ENCODE peak calls at places on chromosomes 1 and 21, in eight cellular contexts. K is ELR, E is NCI-H2029 treated with DMSO at 0.1 percent for 48 hours, L is erythroblast, T is amniotic epithelial cell, H is Karpas-422, B is NCI-H774, Z is posterior cingulate gyrus. M is an unnamed sample.

GRCh38 chr1:147201786-147202185 is 23.4 kb downstream of the FMO5 start:
- DNase-seq in K (no peak), E (no peak), L (no peak), T (no peak), H (no peak), B (no peak), Z (no peak), M (no peak)

GRCh38 chr21:17451364-17451869 is 61.4 kb upstream of the CXADR start:
- DNase-seq in K (peak; percentile 77), E (no peak), L (no peak), T (peak; percentile 82), H (no peak), B (no peak), Z (no peak), M (peak; percentile 58)

GRCh38 chr1:163315773-163316374 is 5.9 kb upstream of the NUF2 start:
- DNase-seq in K (peak; percentile 72), E (no peak), L (peak; percentile 57), T (peak; percentile 42), H (peak; percentile 83), B (peak; percentile 31), Z (no peak), M (peak; percentile 64)

GRCh38 chr1:229563701-229564100 is 5.2 kb upstream of the ABCB10 start:
- DNase-seq in K (no peak), E (peak; percentile 16), L (no peak), T (peak; percentile 45), H (no peak), B (no peak), Z (no peak), M (peak; percentile 74)

GRCh38 chr1:92481598-92482403 is 4.9 kb downstream of the GFI1 start:
- DNase-seq in K (peak; percentile 36), E (no peak), L (no peak), T (no peak), H (peak; percentile 36), B (no peak), Z (no peak), M (no peak)

GRCh38 chr1:65958561-65959350 is 166.1 kb downstream of the PDE4B start:
- DNase-seq in K (peak; percentile 70), E (peak; percentile 37), L (peak; percentile 40), T (peak; percentile 57), H (peak; percentile 85), B (peak; percentile 64), Z (no peak), M (peak; percentile 56)

GRCh38 chr1:181383695-181384094 is 99.6 kb upstream of the CACNA1E start:
- DNase-seq in K (no peak), E (no peak), L (no peak), T (no peak), H (no peak), B (no peak), Z (no peak), M (no peak)

GRCh38 chr1:18670267-18670910 is 39.7 kb downstream of the PAX7 start:
- DNase-seq in K (no peak), E (no peak), L (no peak), T (no peak), H (no peak), B (no peak), Z (no peak), M (no peak)

GRCh38 chr1:170993717-170994116 is 58.4 kb downstream of the MROH9 start:
- DNase-seq in K (no peak), E (no peak), L (no peak), T (no peak), H (no peak), B (no peak), Z (no peak), M (no peak)

GRCh38 chr1:170340259-170340658 is 191.7 kb upstream of the GORAB start:
- DNase-seq in K (no peak), E (no peak), L (no peak), T (peak; percentile 1), H (no peak), B (no peak), Z (no peak), M (peak; percentile 38)

GRCh38 chr1:79232831-79233230 is 226.3 kb upstream of the ADGRL4 start:
- DNase-seq in K (no peak), E (no peak), L (no peak), T (no peak), H (no peak), B (no peak), Z (no peak), M (no peak)

GRCh38 chr1:201739492-201740085 is 89.4 kb upstream of the IPO9 start:
- DNase-seq in K (no peak), E (no peak), L (no peak), T (no peak), H (peak; percentile 74), B (peak; percentile 24), Z (peak; percentile 94), M (peak; percentile 68)

GRCh38 chr1:117694543-117694942 is 88.7 kb downstream of the TENT5C start:
- DNase-seq in K (no peak), E (no peak), L (no peak), T (no peak), H (no peak), B (no peak), Z (no peak), M (no peak)

GRCh38 chr1:153534226-153534932 is 1.4 kb downstream of the S100A6 start:
- DNase-seq in K (peak; percentile 85), E (no peak), L (peak; percentile 45), T (no peak), H (no peak), B (no peak), Z (no peak), M (peak; percentile 70)

GRCh38 chr1:229641306-229641705 is 15.3 kb downstream of the URB2 start:
- DNase-seq in K (no peak), E (no peak), L (no peak), T (no peak), H (no peak), B (no peak), Z (no peak), M (no peak)

GRCh38 chr1:201538618-201539551 is at the start of gene NAV1:
- DNase-seq in K (peak; percentile 93), E (no peak), L (no peak), T (peak; percentile 50), H (no peak), B (peak; percentile 32), Z (peak; percentile 95), M (peak; percentile 97)

GRCh38 chr1:3651939-3652537 is at the start of gene TP73:
- DNase-seq in K (no peak), E (no peak), L (peak; percentile 32), T (no peak), H (no peak), B (no peak), Z (peak; percentile 58), M (no peak)

M was measured in EH.